ENCODE peak calls at places on chromosome 11, in nine cellular contexts. One of them, this sample, is unnamed.

GRCh38 chr11:126661051-126661450 is 305.6 kb downstream of the ST3GAL4 start:
- DNase-seq in HCT116: no peak
- DNase-seq in hepatocyte: no peak
- DNase-seq in GM23248: no peak
- DNase-seq in neural progenitor cell: no peak
- DNase-seq in GM23338: no peak
- DNase-seq in MM.1S: no peak
- DNase-seq in OCI-LY7: no peak
- DNase-seq in SK-N-SH: no peak
- DNase-seq in this sample: no peak

GRCh38 chr11:46600162-46600561 is 6.3 kb upstream of the AMBRA1 start:
- DNase-seq in HCT116: no peak
- DNase-seq in hepatocyte: no peak
- DNase-seq in GM23248: no peak
- DNase-seq in neural progenitor cell: no peak
- DNase-seq in GM23338: no peak
- DNase-seq in MM.1S: no peak
- DNase-seq in OCI-LY7: no peak
- DNase-seq in SK-N-SH: no peak
- DNase-seq in this sample: no peak

GRCh38 chr11:70244698-70245097 is 25.8 kb upstream of the PPFIA1 start:
- DNase-seq in HCT116: no peak
- DNase-seq in hepatocyte: no peak
- DNase-seq in GM23248: peak; percentile 59
- DNase-seq in neural progenitor cell: no peak
- DNase-seq in GM23338: no peak
- DNase-seq in MM.1S: no peak
- DNase-seq in OCI-LY7: no peak
- DNase-seq in SK-N-SH: no peak
- DNase-seq in this sample: peak; percentile 56

GRCh38 chr11:62911137-62912130 is 9.7 kb downstream of the CHRM1 start:
- DNase-seq in HCT116: no peak
- DNase-seq in hepatocyte: no peak
- DNase-seq in GM23248: peak; percentile 42
- DNase-seq in neural progenitor cell: no peak
- DNase-seq in GM23338: no peak
- DNase-seq in MM.1S: no peak
- DNase-seq in OCI-LY7: no peak
- DNase-seq in SK-N-SH: peak; percentile 65
- DNase-seq in this sample: no peak

GRCh38 chr11:121089566-121089965 is 11.5 kb upstream of the TECTA start:
- DNase-seq in HCT116: no peak
- DNase-seq in hepatocyte: no peak
- DNase-seq in GM23248: no peak
- DNase-seq in neural progenitor cell: no peak
- DNase-seq in GM23338: no peak
- DNase-seq in MM.1S: no peak
- DNase-seq in OCI-LY7: no peak
- DNase-seq in SK-N-SH: no peak
- DNase-seq in this sample: no peak

GRCh38 chr11:33697997-33698396 is 2.6 kb downstream of the C11orf91 start:
- DNase-seq in HCT116: no peak
- DNase-seq in hepatocyte: no peak
- DNase-seq in GM23248: no peak
- DNase-seq in neural progenitor cell: no peak
- DNase-seq in GM23338: no peak
- DNase-seq in MM.1S: no peak
- DNase-seq in OCI-LY7: no peak
- DNase-seq in SK-N-SH: no peak
- DNase-seq in this sample: no peak

GRCh38 chr11:125903753-125904659 is at the start of gene DDX25:
- DNase-seq in HCT116: no peak
- DNase-seq in hepatocyte: peak; percentile 43
- DNase-seq in GM23248: no peak
- DNase-seq in neural progenitor cell: peak; percentile 85
- DNase-seq in GM23338: peak; percentile 88
- DNase-seq in MM.1S: no peak
- DNase-seq in OCI-LY7: no peak
- DNase-seq in SK-N-SH: peak; percentile 95
- DNase-seq in this sample: no peak

GRCh38 chr11:78549624-78550409 is 24.8 kb downstream of the NARS2 start:
- DNase-seq in HCT116: no peak
- DNase-seq in hepatocyte: peak; percentile 11
- DNase-seq in GM23248: no peak
- DNase-seq in neural progenitor cell: peak; percentile 28
- DNase-seq in GM23338: peak; percentile 84
- DNase-seq in MM.1S: no peak
- DNase-seq in OCI-LY7: no peak
- DNase-seq in SK-N-SH: no peak
- DNase-seq in this sample: no peak

GRCh38 chr11:28144808-28145207 is 36.6 kb downstream of the METTL15 start:
- DNase-seq in HCT116: no peak
- DNase-seq in hepatocyte: no peak
- DNase-seq in GM23248: no peak
- DNase-seq in neural progenitor cell: no peak
- DNase-seq in GM23338: no peak
- DNase-seq in MM.1S: no peak
- DNase-seq in OCI-LY7: peak; percentile 13
- DNase-seq in SK-N-SH: no peak
- DNase-seq in this sample: peak; percentile 23

GRCh38 chr11:27698872-27699241 is 1.4 kb downstream of the BDNF start:
- DNase-seq in HCT116: peak; percentile 82
- DNase-seq in hepatocyte: peak; percentile 94
- DNase-seq in GM23248: peak; percentile 92
- DNase-seq in neural progenitor cell: peak; percentile 95
- DNase-seq in GM23338: peak; percentile 97
- DNase-seq in MM.1S: peak; percentile 70
- DNase-seq in OCI-LY7: peak; percentile 60
- DNase-seq in SK-N-SH: peak; percentile 90
- DNase-seq in this sample: peak; percentile 88

GRCh38 chr11:19697721-19698121 is 14.9 kb upstream of the NAV2 start:
- DNase-seq in HCT116: no peak
- DNase-seq in hepatocyte: no peak
- DNase-seq in GM23248: no peak
- DNase-seq in neural progenitor cell: peak; percentile 38
- DNase-seq in GM23338: peak; percentile 60
- DNase-seq in MM.1S: no peak
- DNase-seq in OCI-LY7: no peak
- DNase-seq in SK-N-SH: no peak
- DNase-seq in this sample: no peak

GRCh38 chr11:109695696-109696095 is 273.7 kb downstream of the C11orf87 start:
- DNase-seq in HCT116: no peak
- DNase-seq in hepatocyte: no peak
- DNase-seq in GM23248: peak; percentile 74
- DNase-seq in neural progenitor cell: no peak
- DNase-seq in GM23338: no peak
- DNase-seq in MM.1S: no peak
- DNase-seq in OCI-LY7: no peak
- DNase-seq in SK-N-SH: no peak
- DNase-seq in this sample: no peak

GRCh38 chr11:134734894-134735293 is 322.9 kb upstream of the B3GAT1 start:
- DNase-seq in HCT116: no peak
- DNase-seq in hepatocyte: no peak
- DNase-seq in GM23248: no peak
- DNase-seq in neural progenitor cell: no peak
- DNase-seq in GM23338: no peak
- DNase-seq in MM.1S: no peak
- DNase-seq in OCI-LY7: no peak
- DNase-seq in SK-N-SH: no peak
- DNase-seq in this sample: no peak

GRCh38 chr11:121337740-121338272 is 45.2 kb downstream of the SC5D start:
- DNase-seq in HCT116: no peak
- DNase-seq in hepatocyte: no peak
- DNase-seq in GM23248: no peak
- DNase-seq in neural progenitor cell: no peak
- DNase-seq in GM23338: no peak
- DNase-seq in MM.1S: peak; percentile 41
- DNase-seq in OCI-LY7: no peak
- DNase-seq in SK-N-SH: no peak
- DNase-seq in this sample: no peak

GRCh38 chr11:22431074-22431473 is 92.9 kb downstream of the SLC17A6 start:
- DNase-seq in HCT116: no peak
- DNase-seq in hepatocyte: no peak
- DNase-seq in GM23248: no peak
- DNase-seq in neural progenitor cell: no peak
- DNase-seq in GM23338: peak; percentile 10
- DNase-seq in MM.1S: no peak
- DNase-seq in OCI-LY7: no peak
- DNase-seq in SK-N-SH: no peak
- DNase-seq in this sample: no peak

DNA sequence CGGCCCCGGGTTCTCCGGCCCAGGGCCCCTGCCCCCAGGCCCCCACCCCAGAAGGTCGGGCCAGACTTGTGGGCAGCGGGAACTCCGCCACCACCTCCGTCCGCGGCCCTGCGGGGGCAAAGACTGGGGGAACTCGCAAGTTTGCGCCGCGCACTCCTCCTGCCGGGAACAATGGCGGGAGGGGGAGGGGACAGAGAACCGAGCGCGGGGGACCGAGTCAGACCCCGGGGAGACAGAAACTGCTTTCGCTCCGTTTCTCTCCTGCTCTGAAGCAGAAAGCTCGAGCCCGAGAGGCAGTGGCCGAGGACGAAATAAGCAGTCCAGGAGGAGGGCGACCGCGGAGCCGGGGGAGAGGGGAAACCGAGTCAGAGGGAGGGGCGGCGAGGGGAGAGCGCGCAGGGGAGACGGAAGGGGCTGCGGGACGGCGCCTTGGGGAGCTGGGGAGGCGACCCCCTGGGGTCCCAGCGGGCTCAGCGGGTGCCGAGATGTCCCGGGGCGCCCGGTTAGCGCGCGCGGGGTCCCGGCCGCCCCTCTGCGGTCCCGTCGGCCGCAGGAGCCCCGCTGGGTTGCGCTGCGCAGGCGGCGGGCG is 553 bp downstream of the TP53I11 start:
- DNase-seq in HCT116: no peak
- DNase-seq in hepatocyte: peak; percentile 60
- DNase-seq in GM23248: peak; percentile 55
- DNase-seq in neural progenitor cell: peak; percentile 80
- DNase-seq in GM23338: no peak
- DNase-seq in MM.1S: no peak
- DNase-seq in OCI-LY7: no peak
- DNase-seq in SK-N-SH: peak; percentile 79
- DNase-seq in this sample: no peak
- TF ChIP-seq EZH2phosphoT487 in HCT116: no peak
- TF ChIP-seq EZH2phosphoT487 in hepatocyte: no peak
- TF ChIP-seq EZH2phosphoT487 in GM23248: no peak
- TF ChIP-seq EZH2phosphoT487 in neural progenitor cell: no peak
- TF ChIP-seq EZH2phosphoT487 in GM23338: no peak
- TF ChIP-seq EZH2phosphoT487 in MM.1S: no peak
- TF ChIP-seq EZH2phosphoT487 in OCI-LY7: no peak
- TF ChIP-seq EZH2phosphoT487 in SK-N-SH: no peak
- TF ChIP-seq EZH2phosphoT487 in this sample: no peak

GRCh38 chr11:66232769-66233168 is 35.7 kb upstream of the RAB1B start:
- DNase-seq in HCT116: no peak
- DNase-seq in hepatocyte: no peak
- DNase-seq in GM23248: no peak
- DNase-seq in neural progenitor cell: no peak
- DNase-seq in GM23338: no peak
- DNase-seq in MM.1S: no peak
- DNase-seq in OCI-LY7: no peak
- DNase-seq in SK-N-SH: no peak
- DNase-seq in this sample: no peak

GRCh38 chr11:66233301-66233700 is 35.1 kb upstream of the RAB1B start:
- DNase-seq in HCT116: no peak
- DNase-seq in hepatocyte: no peak
- DNase-seq in GM23248: no peak
- DNase-seq in neural progenitor cell: no peak
- DNase-seq in GM23338: no peak
- DNase-seq in MM.1S: no peak
- DNase-seq in OCI-LY7: no peak
- DNase-seq in SK-N-SH: no peak
- DNase-seq in this sample: no peak

GRCh38 chr11:66231561-66231960 is 36.9 kb upstream of the RAB1B start:
- DNase-seq in HCT116: no peak
- DNase-seq in hepatocyte: no peak
- DNase-seq in GM23248: no peak
- DNase-seq in neural progenitor cell: no peak
- DNase-seq in GM23338: no peak
- DNase-seq in MM.1S: no peak
- DNase-seq in OCI-LY7: no peak
- DNase-seq in SK-N-SH: no peak
- DNase-seq in this sample: no peak

GRCh38 chr11:66230171-66230570 is 38.3 kb upstream of the RAB1B start:
- DNase-seq in HCT116: no peak
- DNase-seq in hepatocyte: no peak
- DNase-seq in GM23248: no peak
- DNase-seq in neural progenitor cell: no peak
- DNase-seq in GM23338: no peak
- DNase-seq in MM.1S: no peak
- DNase-seq in OCI-LY7: no peak
- DNase-seq in SK-N-SH: no peak
- DNase-seq in this sample: no peak

DNA sequence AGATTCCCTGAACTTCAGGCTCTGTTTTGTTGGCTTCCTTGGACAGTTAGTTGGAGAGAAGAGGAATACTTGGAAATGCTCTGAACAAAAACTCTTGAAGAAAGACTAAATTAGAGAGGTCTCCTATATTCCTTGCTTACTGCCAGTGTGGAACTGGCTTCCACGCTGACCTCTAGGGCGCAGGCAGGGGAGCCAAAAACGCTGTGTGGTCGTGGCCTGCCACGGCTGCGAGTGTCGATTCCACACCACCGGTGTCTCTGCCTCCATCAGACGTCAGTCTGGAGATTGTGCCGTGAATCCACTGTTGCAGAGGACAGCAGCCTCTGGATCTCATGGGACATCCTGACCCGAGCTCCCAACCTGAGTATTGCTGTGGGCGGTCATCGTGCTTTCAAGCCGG is 37.5 kb upstream of the RAB1B start:
- DNase-seq in HCT116: no peak
- DNase-seq in hepatocyte: no peak
- DNase-seq in GM23248: no peak
- DNase-seq in neural progenitor cell: no peak
- DNase-seq in GM23338: no peak
- DNase-seq in MM.1S: no peak
- DNase-seq in OCI-LY7: no peak
- DNase-seq in SK-N-SH: no peak
- DNase-seq in this sample: no peak
- H3K4me3 ChIP-seq in HCT116: no peak overlapping the region
- H3K4me3 ChIP-seq in hepatocyte: no peak overlapping the region
- H3K4me3 ChIP-seq in GM23248: no peak overlapping the region
- H3K4me3 ChIP-seq in neural progenitor cell: no peak overlapping the region
- H3K4me3 ChIP-seq in GM23338: no peak overlapping the region
- H3K4me3 ChIP-seq in MM.1S: no peak overlapping the region
- H3K4me3 ChIP-seq in OCI-LY7: no peak overlapping the region
- H3K4me3 ChIP-seq in SK-N-SH: no peak overlapping the region
- H3K4me3 ChIP-seq in this sample: no peak overlapping the region

GRCh38 chr11:57324154-57324885 is 432 bp downstream of the TNKS1BP1 start:
- DNase-seq in HCT116: no peak
- DNase-seq in hepatocyte: peak; percentile 81
- DNase-seq in GM23248: peak; percentile 73
- DNase-seq in neural progenitor cell: peak; percentile 88
- DNase-seq in GM23338: peak; percentile 79
- DNase-seq in MM.1S: no peak
- DNase-seq in OCI-LY7: no peak
- DNase-seq in SK-N-SH: peak; percentile 94
- DNase-seq in this sample: peak; percentile 20
- TF ChIP-seq EZH2phosphoT487 in HCT116: no peak
- TF ChIP-seq EZH2phosphoT487 in hepatocyte: no peak
- TF ChIP-seq EZH2phosphoT487 in GM23248: no peak
- TF ChIP-seq EZH2phosphoT487 in neural progenitor cell: no peak
- TF ChIP-seq EZH2phosphoT487 in GM23338: no peak
- TF ChIP-seq EZH2phosphoT487 in MM.1S: no peak
- TF ChIP-seq EZH2phosphoT487 in OCI-LY7: no peak
- TF ChIP-seq EZH2phosphoT487 in SK-N-SH: no peak
- TF ChIP-seq EZH2phosphoT487 in this sample: no peak

GRCh38 chr11:73965076-73965763 is 14.4 kb downstream of the DNAJB13 start:
- DNase-seq in HCT116: no peak
- DNase-seq in hepatocyte: no peak
- DNase-seq in GM23248: peak; percentile 47
- DNase-seq in neural progenitor cell: peak; percentile 26
- DNase-seq in GM23338: peak; percentile 47
- DNase-seq in MM.1S: no peak
- DNase-seq in OCI-LY7: no peak
- DNase-seq in SK-N-SH: no peak
- DNase-seq in this sample: peak; percentile 58
- H3K4me3 ChIP-seq in HCT116: no peak overlapping the region
- H3K4me3 ChIP-seq in hepatocyte: no peak overlapping the region
- H3K4me3 ChIP-seq in GM23248: peak overlapping the region; percentile 47
- H3K4me3 ChIP-seq in neural progenitor cell: no peak overlapping the region
- H3K4me3 ChIP-seq in GM23338: peak overlapping the region; percentile 44
- H3K4me3 ChIP-seq in MM.1S: no peak overlapping the region
- H3K4me3 ChIP-seq in OCI-LY7: no peak overlapping the region
- H3K4me3 ChIP-seq in SK-N-SH: no peak overlapping the region
- H3K4me3 ChIP-seq in this sample: peak overlapping the region; percentile 60